ENCODE peak calls at places on chromosomes 11 and 22, in seven cellular contexts. Q is A549; I is heart right ventricle; T is mammary epithelial cell; B is heart left ventricle; M is uterus; H is CD8-positive, alpha-beta T cell. U is an unnamed sample.

GRCh38 chr11:69251639-69252493 is 42.1 kb upstream of the MYEOV start:
- DNase-seq in B (no peak), Q (no peak), T (no peak), H (no peak), M (no peak), I (no peak), U (no peak)

GRCh38 chr22:23849009-23850006 is 8.4 kb upstream of the SLC2A11 start:
- DNase-seq in I (peak; percentile 89), H (peak; percentile 88), M (peak; percentile 71), T (peak; percentile 73), B (peak; percentile 81), Q (peak; percentile 55), U (peak; percentile 86)

GRCh38 chr22:35752833-35753189 is 35.1 kb downstream of the APOL5 start:
- DNase-seq in B (no peak), H (no peak), T (no peak), Q (no peak), M (no peak), I (no peak), U (no peak)

GRCh38 chr22:36180038-36180880 is 19.7 kb upstream of the APOL3 start:
- DNase-seq in I (peak; percentile 87), M (peak; percentile 89), B (peak; percentile 81), H (peak; percentile 94), Q (peak; percentile 52), T (peak; percentile 35), U (peak; percentile 85)

GRCh38 chr11:2271077-2271326 is 614 bp upstream of the ASCL2 start:
- DNase-seq in B (no peak), H (peak; percentile 57), T (no peak), Q (no peak), I (peak; percentile 60), M (no peak), U (peak; percentile 32)

GRCh38 chr11:72189448-72190250 is 2.3 kb upstream of the FOLR1 start:
- DNase-seq in Q (no peak), T (no peak), B (no peak), I (no peak), H (no peak), M (no peak), U (peak; percentile 70)

GRCh38 chr11:27201454-27202302 is 161.1 kb downstream of the BBOX1 start:
- DNase-seq in Q (peak; percentile 92), T (peak; percentile 60), B (peak; percentile 82), I (peak; percentile 46), H (no peak), M (peak; percentile 95), U (peak; percentile 59)

GRCh38 chr11:299081-299891 is at the start of gene IFITM5:
- DNase-seq in I (peak; percentile 6), H (no peak), T (no peak), Q (no peak), B (peak; percentile 27), M (no peak), U (no peak)

GRCh38 chr22:31084811-31085492 is 3.8 kb downstream of the SMTN start:
- DNase-seq in T (peak; percentile 69), M (peak; percentile 91), Q (peak; percentile 39), B (peak; percentile 92), H (peak; percentile 85), I (peak; percentile 90), U (peak; percentile 84)

GRCh38 chr11:44978961-44979331 is 28.3 kb upstream of the TP53I11 start:
- DNase-seq in T (peak; percentile 51), M (no peak), H (no peak), B (no peak), Q (peak; percentile 91), I (no peak), U (peak; percentile 71)

GRCh38 chr11:10742460-10743208 is 8.4 kb upstream of the CTR9 start:
- DNase-seq in H (no peak), I (no peak), T (peak; percentile 66), B (no peak), M (peak; percentile 67), Q (no peak), U (no peak)

GRCh38 chr22:43293661-43294392 is 49.3 kb downstream of the SCUBE1 start:
- DNase-seq in B (no peak), Q (peak; percentile 73), I (peak; percentile 45), T (no peak), H (no peak), M (peak; percentile 61), U (peak; percentile 48)

GRCh38 chr11:57599381-57599780 is 1.9 kb downstream of the SERPING1 start:
- DNase-seq in I (no peak), Q (no peak), B (no peak), M (no peak), T (no peak), H (no peak), U (no peak)

GRCh38 chr11:86265194-86265593 is 20.6 kb downstream of the EED start:
- DNase-seq in I (no peak), M (no peak), H (no peak), Q (no peak), B (no peak), T (no peak), U (no peak)

GRCh38 chr11:61688368-61689163 is 8.4 kb downstream of the DAGLA start:
- DNase-seq in M (peak; percentile 65), I (peak; percentile 70), T (peak; percentile 11), H (no peak), B (peak; percentile 72), Q (no peak), U (peak; percentile 54)

DNA sequence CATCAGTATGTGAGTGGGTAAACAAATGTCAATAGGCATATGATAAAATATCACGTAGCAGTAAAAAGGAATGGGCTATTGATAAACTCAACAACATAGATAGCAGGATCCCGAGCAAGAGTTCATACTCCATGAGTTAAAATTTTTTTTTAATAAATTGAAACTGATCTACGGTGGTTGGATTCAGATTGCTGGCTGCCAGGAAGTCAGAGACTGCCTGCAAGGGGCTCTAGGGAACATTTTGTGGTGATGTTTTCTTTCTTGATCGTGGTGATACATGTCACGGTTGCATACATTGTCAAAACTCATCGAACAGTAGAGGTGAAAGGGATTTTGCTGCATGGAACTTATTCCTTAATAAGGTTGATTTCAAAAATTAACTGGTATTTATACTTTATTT is 62.6 kb upstream of the WNT7B start:
- DNase-seq in B (no peak), H (no peak), M (no peak), I (no peak), Q (no peak), T (no peak), U (no peak)
- H3K4me1 ChIP-seq in B (peaks cover 45% of the 10 kb centered on the region), H (peaks cover 30% of the 10 kb centered on the region), M (no peaks in the 10 kb centered on the region), I (peaks cover 42% of the 10 kb centered on the region), Q (peaks cover 14% of the 10 kb centered on the region), T (peaks cover 38% of the 10 kb centered on the region), U (peaks cover 4% of the 10 kb centered on the region)

GRCh38 chr22:50734986-50735738 is 2.8 kb upstream of the ACR start:
- DNase-seq in M (peak; percentile 4), T (no peak), I (peak; percentile 4), B (no peak), Q (no peak), H (no peak), U (no peak)

GRCh38 chr22:50732681-50733080 is 5.3 kb upstream of the ACR start:
- DNase-seq in B (peak; percentile 13), T (no peak), H (no peak), I (no peak), Q (no peak), M (no peak), U (no peak)

GRCh38 chr22:50731811-50732624 is 6.0 kb upstream of the ACR start:
- DNase-seq in I (peak; percentile 45), Q (peak; percentile 45), B (peak; percentile 27), H (peak; percentile 59), M (peak; percentile 24), T (peak; percentile 40), U (peak; percentile 49)

GRCh38 chr22:50734343-50734771 is 3.6 kb upstream of the ACR start:
- DNase-seq in I (peak; percentile 11), M (peak; percentile 9), H (no peak), Q (no peak), T (no peak), B (no peak), U (no peak)

GRCh38 chr22:50733521-50734342 is 4.3 kb upstream of the ACR start:
- DNase-seq in B (peak; percentile 27), H (no peak), T (no peak), M (no peak), I (peak; percentile 9), Q (no peak), U (no peak)
- TF ChIP-seq CTCF in B (no peak), H (no peak), T (no peak), M (no peak), I (no peak), Q (no peak), U (no peak)

GRCh38 chr11:77068461-77069335 is 1.9 kb downstream of the CAPN5 start:
- DNase-seq in M (no peak), Q (no peak), B (no peak), I (no peak), H (no peak), T (no peak), U (no peak)
- H3K4me3 ChIP-seq in M (no peak overlapping the region), Q (no peak overlapping the region), B (no peak overlapping the region), I (no peak overlapping the region), H (no peak overlapping the region), T (no peak overlapping the region), U (no peak overlapping the region)

GRCh38 chr11:114171257-114172054 is 111.9 kb downstream of the ZBTB16 start:
- DNase-seq in T (no peak), B (peak; percentile 99), I (peak; percentile 93), Q (no peak), H (no peak), M (peak; percentile 93), U (peak; percentile 78)
- H3K4me1 ChIP-seq in T (peaks cover 11% of the 10 kb centered on the region), B (peaks cover 98% of the 10 kb centered on the region), I (peaks cover 97% of the 10 kb centered on the region), Q (no peaks in the 10 kb centered on the region), H (peaks cover 88% of the 10 kb centered on the region), M (peaks cover 75% of the 10 kb centered on the region), U (peaks cover 75% of the 10 kb centered on the region)

DNA sequence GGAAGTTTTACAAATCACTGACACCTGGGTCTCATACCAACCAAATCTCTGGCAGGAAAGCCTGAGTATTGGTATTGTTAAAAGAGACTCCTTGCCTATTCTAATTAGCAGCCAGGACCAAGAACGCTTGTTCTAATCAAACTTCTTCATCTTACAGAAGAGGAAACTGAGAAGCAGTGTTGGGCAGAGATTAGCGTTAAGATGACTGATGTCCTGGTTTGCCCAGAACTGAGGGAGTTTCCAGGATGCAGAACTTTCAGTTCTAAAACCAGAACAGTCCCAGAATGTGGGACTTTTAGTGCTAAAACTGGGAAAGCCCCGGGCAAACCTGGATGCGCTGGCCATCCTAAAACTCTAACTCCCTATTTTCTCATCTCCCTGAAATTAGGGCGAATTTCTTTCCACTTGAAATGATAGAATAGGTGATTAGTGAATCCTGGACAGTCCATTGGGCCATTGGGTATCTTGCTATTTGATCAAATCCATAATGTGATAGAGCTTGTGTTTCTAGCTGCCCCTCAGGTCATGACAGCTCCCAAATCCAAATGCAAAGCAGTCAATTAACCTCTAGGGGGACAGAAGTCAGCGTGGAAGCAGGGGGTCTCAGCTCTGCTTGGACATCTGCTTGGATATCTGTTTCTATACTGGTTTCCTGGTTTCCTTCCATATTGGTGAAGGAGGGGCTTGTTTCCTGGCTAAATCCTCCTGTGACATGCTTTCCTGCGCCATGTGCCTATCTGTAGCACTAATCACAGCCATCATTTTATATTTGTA is 16.0 kb upstream of the TMPRSS13 start:
- DNase-seq in M (no peak), T (no peak), H (no peak), I (no peak), B (no peak), Q (no peak), U (peak; percentile 23)
- TF ChIP-seq CTCF in M (no peak), T (no peak), H (no peak), I (no peak), B (no peak), Q (no peak), U (no peak)

GRCh38 chr11:104164028-104164520 is at the start of gene PDGFD:
- DNase-seq in B (peak; percentile 72), H (peak; percentile 18), Q (peak; percentile 90), M (peak; percentile 38), I (peak; percentile 65), T (peak; percentile 67), U (peak; percentile 36)
- H3K4me3 ChIP-seq in B (peak within 1 kb of the TSS; percentile 65), H (no peak within 1 kb of the TSS), Q (peak within 1 kb of the TSS; percentile 88), M (peak within 1 kb of the TSS; percentile 48), I (peak within 1 kb of the TSS; percentile 54), T (peak within 1 kb of the TSS; percentile 40), U (peak within 1 kb of the TSS; percentile 20)

U was measured in lung.